ENCODE peak calls at places on chromosomes 7 and 10, in six cellular contexts. One of them, this sample, is unnamed.

GRCh38 chr7:47709451-47709850 is 127.5 kb upstream of the TNS3 start:
- DNase-seq in HFF-Myc: no peak
- DNase-seq in foreskin fibroblast: no peak
- DNase-seq in AG04450: no peak
- DNase-seq in cardiac muscle cell: no peak
- DNase-seq in GM12865: no peak
- DNase-seq in this sample: no peak

GRCh38 chr7:20158684-20159083 is 58.5 kb downstream of the MACC1 start:
- DNase-seq in AG04450: no peak
- DNase-seq in GM12865: peak
- DNase-seq in foreskin fibroblast: no peak
- DNase-seq in HFF-Myc: no peak
- DNase-seq in cardiac muscle cell: peak
- DNase-seq in this sample: no peak

GRCh38 chr7:70208236-70209063 is 610.2 kb downstream of the AUTS2 start:
- DNase-seq in cardiac muscle cell: peak
- DNase-seq in HFF-Myc: no peak
- DNase-seq in foreskin fibroblast: no peak
- DNase-seq in AG04450: no peak
- DNase-seq in GM12865: no peak
- DNase-seq in this sample: peak

GRCh38 chr7:91137447-91137846 is 126.8 kb upstream of the FZD1 start:
- DNase-seq in cardiac muscle cell: peak
- DNase-seq in HFF-Myc: no peak
- DNase-seq in GM12865: no peak
- DNase-seq in AG04450: no peak
- DNase-seq in foreskin fibroblast: no peak
- DNase-seq in this sample: no peak

GRCh38 chr7:47255007-47255406 is 326.9 kb downstream of the TNS3 start:
- DNase-seq in AG04450: no peak
- DNase-seq in cardiac muscle cell: no peak
- DNase-seq in HFF-Myc: no peak
- DNase-seq in GM12865: no peak
- DNase-seq in foreskin fibroblast: no peak
- DNase-seq in this sample: no peak

GRCh38 chr10:59799421-59799820 is 46.2 kb upstream of the MRLN start:
- DNase-seq in cardiac muscle cell: no peak
- DNase-seq in GM12865: no peak
- DNase-seq in foreskin fibroblast: no peak
- DNase-seq in HFF-Myc: no peak
- DNase-seq in AG04450: no peak
- DNase-seq in this sample: no peak

GRCh38 chr7:129225931-129226572 is 1.2 kb downstream of the AHCYL2 start:
- DNase-seq in foreskin fibroblast: no peak
- DNase-seq in HFF-Myc: no peak
- DNase-seq in GM12865: no peak
- DNase-seq in cardiac muscle cell: peak
- DNase-seq in AG04450: no peak
- DNase-seq in this sample: no peak

GRCh38 chr7:113698556-113699220 is 220.1 kb downstream of the PPP1R3A start:
- DNase-seq in foreskin fibroblast: peak
- DNase-seq in AG04450: peak
- DNase-seq in cardiac muscle cell: peak
- DNase-seq in HFF-Myc: no peak
- DNase-seq in GM12865: peak
- DNase-seq in this sample: no peak

DNA sequence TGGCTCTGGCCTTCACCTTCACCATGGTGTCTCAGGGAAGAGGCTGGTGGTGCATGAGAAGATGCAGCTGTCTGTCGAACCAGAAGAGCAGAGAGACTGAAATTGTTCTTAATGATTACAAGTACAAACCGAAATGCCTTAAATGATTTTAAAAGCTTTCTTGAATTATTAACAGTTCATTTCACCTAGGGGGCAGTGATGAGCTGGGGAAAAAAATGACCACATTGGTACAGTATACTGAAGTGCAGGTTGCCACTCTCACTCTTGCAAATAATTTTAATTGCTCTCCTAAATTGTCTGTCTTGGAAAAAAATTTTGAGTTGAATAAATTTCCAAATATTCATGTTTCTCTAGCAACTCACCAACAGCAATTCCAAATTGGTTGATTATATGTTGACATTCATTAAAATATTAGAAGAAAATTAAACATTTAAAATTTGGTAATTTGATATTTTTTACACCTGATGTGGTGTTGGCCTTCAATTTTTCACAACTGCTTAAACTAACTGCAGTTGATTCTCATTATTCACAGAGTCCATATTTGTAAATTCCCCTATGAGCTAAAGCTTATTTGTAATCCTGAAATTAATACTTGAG is 692.6 kb downstream of the ZWINT start:
- DNase-seq in AG04450: no peak
- DNase-seq in HFF-Myc: no peak
- DNase-seq in cardiac muscle cell: no peak
- DNase-seq in GM12865: peak
- DNase-seq in foreskin fibroblast: no peak
- DNase-seq in this sample: peak
- TF ChIP-seq CTCF in AG04450: no peak
- TF ChIP-seq CTCF in HFF-Myc: peak
- TF ChIP-seq CTCF in cardiac muscle cell: no peak
- TF ChIP-seq CTCF in GM12865: peak
- TF ChIP-seq CTCF in foreskin fibroblast: no peak
- TF ChIP-seq CTCF in this sample: peak

GRCh38 chr7:2613926-2614613 is 17.7 kb upstream of the TTYH3 start:
- DNase-seq in foreskin fibroblast: no peak
- DNase-seq in AG04450: no peak
- DNase-seq in HFF-Myc: no peak
- DNase-seq in GM12865: no peak
- DNase-seq in cardiac muscle cell: peak
- DNase-seq in this sample: no peak
- H3K4me3 ChIP-seq in foreskin fibroblast: peak
- H3K4me3 ChIP-seq in AG04450: peak
- H3K4me3 ChIP-seq in HFF-Myc: no peak
- H3K4me3 ChIP-seq in GM12865: no peak
- H3K4me3 ChIP-seq in cardiac muscle cell: no peak
- H3K4me3 ChIP-seq in this sample: no peak

DNA sequence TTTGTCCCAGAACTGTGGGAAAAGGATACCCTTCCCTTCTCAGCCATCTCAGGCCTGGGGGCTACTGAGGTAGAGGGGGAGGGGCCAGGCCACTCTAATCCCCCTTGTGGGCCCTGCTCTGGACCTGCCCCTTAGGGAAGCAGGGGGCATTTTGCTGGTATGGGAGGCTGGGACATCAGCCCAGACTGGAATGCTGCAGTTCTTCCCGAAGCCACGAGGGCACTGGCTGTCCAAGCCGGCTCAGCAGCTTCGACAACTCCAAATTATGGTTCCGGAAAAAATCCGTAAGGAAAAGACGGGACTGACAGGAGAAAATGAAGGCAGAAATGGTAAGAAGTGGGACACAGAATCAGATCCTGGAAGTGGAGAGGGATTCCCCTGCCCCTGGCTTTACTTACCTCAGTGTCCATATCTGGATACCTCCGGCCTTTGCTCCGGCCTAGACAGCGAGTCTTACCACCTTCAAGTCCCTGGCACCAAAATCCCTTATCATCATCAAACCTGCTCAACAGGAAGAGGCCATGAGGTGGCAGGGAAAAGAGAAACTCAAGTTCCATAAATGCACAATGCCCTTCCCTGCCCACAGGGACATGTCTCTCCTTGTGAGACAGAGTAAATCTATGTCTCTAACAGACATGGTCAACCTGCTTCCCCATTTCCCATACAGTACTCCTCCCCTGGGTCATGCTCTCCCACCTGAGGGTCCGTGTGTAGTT is 9.0 kb downstream of the NDST2 start:
- DNase-seq in foreskin fibroblast: no peak
- DNase-seq in AG04450: no peak
- DNase-seq in cardiac muscle cell: no peak
- DNase-seq in GM12865: no peak
- DNase-seq in HFF-Myc: no peak
- DNase-seq in this sample: no peak
- TF ChIP-seq CTCF in foreskin fibroblast: no peak
- TF ChIP-seq CTCF in AG04450: no peak
- TF ChIP-seq CTCF in cardiac muscle cell: no peak
- TF ChIP-seq CTCF in GM12865: no peak
- TF ChIP-seq CTCF in HFF-Myc: no peak
- TF ChIP-seq CTCF in this sample: peak

GRCh38 chr7:1055491-1056005 is 11.2 kb downstream of the GPR146 start:
- DNase-seq in GM12865: no peak
- DNase-seq in foreskin fibroblast: no peak
- DNase-seq in AG04450: no peak
- DNase-seq in cardiac muscle cell: no peak
- DNase-seq in HFF-Myc: no peak
- DNase-seq in this sample: no peak

GRCh38 chr7:1055084-1055450 is 10.7 kb downstream of the GPR146 start:
- DNase-seq in GM12865: no peak
- DNase-seq in foreskin fibroblast: peak
- DNase-seq in HFF-Myc: no peak
- DNase-seq in AG04450: peak
- DNase-seq in cardiac muscle cell: peak
- DNase-seq in this sample: no peak

GRCh38 chr7:1056785-1057410 is 12.6 kb downstream of the GPR146 start:
- DNase-seq in HFF-Myc: no peak
- DNase-seq in foreskin fibroblast: no peak
- DNase-seq in cardiac muscle cell: no peak
- DNase-seq in GM12865: no peak
- DNase-seq in AG04450: no peak
- DNase-seq in this sample: no peak

GRCh38 chr7:1057416-1058291 is 13.3 kb downstream of the GPR146 start:
- DNase-seq in AG04450: no peak
- DNase-seq in cardiac muscle cell: no peak
- DNase-seq in foreskin fibroblast: no peak
- DNase-seq in GM12865: no peak
- DNase-seq in HFF-Myc: no peak
- DNase-seq in this sample: no peak

GRCh38 chr7:1056006-1056784 is 11.8 kb downstream of the GPR146 start:
- DNase-seq in cardiac muscle cell: no peak
- DNase-seq in AG04450: no peak
- DNase-seq in GM12865: no peak
- DNase-seq in HFF-Myc: no peak
- DNase-seq in foreskin fibroblast: no peak
- DNase-seq in this sample: no peak
- H3K4me3 ChIP-seq in cardiac muscle cell: no peak
- H3K4me3 ChIP-seq in AG04450: no peak
- H3K4me3 ChIP-seq in GM12865: no peak
- H3K4me3 ChIP-seq in HFF-Myc: no peak
- H3K4me3 ChIP-seq in foreskin fibroblast: no peak
- H3K4me3 ChIP-seq in this sample: no peak

DNA sequence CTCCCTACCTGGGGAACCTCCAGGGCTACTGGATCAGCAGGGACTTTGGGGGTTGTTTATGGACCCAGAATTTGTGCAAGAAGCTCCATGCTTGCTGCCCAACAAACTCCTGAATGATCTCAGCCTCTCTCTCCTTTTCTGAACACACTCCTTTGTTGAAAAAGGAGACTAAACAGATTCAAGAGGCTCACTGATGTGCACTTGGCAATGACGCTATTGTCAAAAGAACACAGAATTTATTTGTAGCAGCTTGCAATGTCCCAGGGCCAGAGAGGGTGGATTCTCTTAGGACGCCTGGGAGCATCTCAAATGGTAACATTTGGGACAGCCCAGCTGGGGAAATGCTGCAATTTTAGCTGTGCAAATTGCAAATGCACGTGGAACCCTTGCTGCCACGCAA is 79.9 kb downstream of the GPR26 start:
- DNase-seq in foreskin fibroblast: no peak
- DNase-seq in cardiac muscle cell: no peak
- DNase-seq in GM12865: no peak
- DNase-seq in HFF-Myc: no peak
- DNase-seq in AG04450: no peak
- DNase-seq in this sample: no peak
- TF ChIP-seq CTCF in foreskin fibroblast: no peak
- TF ChIP-seq CTCF in cardiac muscle cell: no peak
- TF ChIP-seq CTCF in GM12865: no peak
- TF ChIP-seq CTCF in HFF-Myc: no peak
- TF ChIP-seq CTCF in AG04450: no peak
- TF ChIP-seq CTCF in this sample: no peak